ENCODE peak calls at places on chromosomes 4 and X, in nine cellular contexts. E is Right ventricle myocardium inferior, L is iPS-NIHi11, Z is GM23248, Y is pons, F is ELF-1, M is amygdala, H is foreskin fibroblast, W is NCI-H748 treated with DMSO at 0.1 percent for 48 hours. B is an unnamed sample.

GRCh38 chrX:110145854-110146253 is 142.9 kb downstream of the TMEM164 start:
- DNase-seq in E (no peak), H (peak), Z (peak), L (peak), F (no peak), M (no peak), W (no peak), Y (peak), B (no peak)

GRCh38 chr4:119050501-119051090 is 85.0 kb upstream of the MYOZ2 start:
- DNase-seq in H (no peak), Z (peak), W (no peak), L (no peak), M (no peak), F (no peak), E (no peak), Y (no peak), B (no peak)

GRCh38 chr4:77433102-77433733 is 172.4 kb upstream of the CXCL13 start:
- DNase-seq in Z (peak), M (no peak), E (no peak), L (peak), Y (peak), W (peak), F (peak), H (no peak), B (peak)

GRCh38 chr4:183426507-183426906 is 17.9 kb upstream of the CDKN2AIP start:
- DNase-seq in M (no peak), Y (no peak), L (no peak), H (no peak), F (no peak), W (no peak), E (no peak), Z (no peak), B (no peak)

GRCh38 chr4:137541866-137542648 is 9.8 kb upstream of the PCDH18 start:
- DNase-seq in Y (no peak), H (no peak), L (no peak), W (no peak), E (no peak), Z (peak), M (no peak), F (no peak), B (no peak)

GRCh38 chr4:181569553-181569952 is 673.6 kb upstream of the TENM3 start:
- DNase-seq in Z (peak), W (peak), H (no peak), F (no peak), E (no peak), Y (peak), L (peak), M (no peak), B (peak)

GRCh38 chr4:673349-674091 is 556 bp downstream of the ATP5ME start:
- DNase-seq in W (no peak), Y (no peak), L (no peak), F (no peak), Z (peak), H (no peak), E (peak), M (no peak), B (no peak)

GRCh38 chr4:3199661-3200422 is 49.1 kb upstream of the MSANTD1 start:
- DNase-seq in H (peak), E (no peak), W (no peak), Y (no peak), M (no peak), F (no peak), L (no peak), Z (peak), B (peak)

GRCh38 chr4:26503427-26503826 is 13.1 kb upstream of the CCKAR start:
- DNase-seq in E (no peak), Z (no peak), L (no peak), Y (no peak), H (no peak), W (no peak), F (no peak), M (no peak), B (no peak)

GRCh38 chrX:23964177-23964576 is 56.4 kb downstream of the CXorf58 start:
- DNase-seq in Z (no peak), W (no peak), H (no peak), L (no peak), Y (no peak), E (no peak), F (no peak), M (no peak), B (no peak)